ENCODE peak calls at places on chromosomes 4 and X, in four cellular contexts. Q is HCT116, C is Panc1, H is GM23338. J is an unnamed sample.

GRCh38 chrX:155864655-155865054 is 16.5 kb upstream of the VAMP7 start:
- DNase-seq in C (no peak), H (peak; percentile 35), Q (no peak), J (no peak)

GRCh38 chrX:39605866-39606265 is 491.9 kb downstream of the BCOR start:
- DNase-seq in H (no peak), C (no peak), Q (no peak), J (no peak)

GRCh38 chrX:72123471-72124185 is 8.1 kb downstream of the RTL5 start:
- DNase-seq in C (no peak), H (peak; percentile 84), Q (no peak), J (no peak)

GRCh38 chr4:111649308-111649707 is 495.9 kb upstream of the FAM241A start:
- DNase-seq in H (peak; percentile 24), Q (no peak), C (no peak), J (no peak)

GRCh38 chr4:185932491-185932890 is 120.5 kb upstream of the SORBS2 start:
- DNase-seq in Q (no peak), H (no peak), C (no peak), J (no peak)

GRCh38 chr4:84968936-84969335 is 2.4 kb upstream of the WDFY3 start:
- DNase-seq in Q (no peak), C (no peak), H (no peak), J (no peak)

GRCh38 chrX:39931554-39932282 is 166.0 kb downstream of the BCOR start:
- DNase-seq in C (no peak), H (no peak), Q (no peak), J (no peak)

GRCh38 chrX:103488794-103489193 is 30.5 kb downstream of the RAB40A start:
- DNase-seq in C (no peak), Q (no peak), H (no peak), J (no peak)

GRCh38 chr4:56181140-56181950 is 205.9 kb downstream of the AASDH start:
- DNase-seq in C (no peak), H (no peak), Q (peak; percentile 23), J (no peak)

GRCh38 chr4:145278341-145279121 is 98.1 kb upstream of the OTUD4 start:
- DNase-seq in Q (no peak), C (no peak), H (no peak), J (no peak)

DNA sequence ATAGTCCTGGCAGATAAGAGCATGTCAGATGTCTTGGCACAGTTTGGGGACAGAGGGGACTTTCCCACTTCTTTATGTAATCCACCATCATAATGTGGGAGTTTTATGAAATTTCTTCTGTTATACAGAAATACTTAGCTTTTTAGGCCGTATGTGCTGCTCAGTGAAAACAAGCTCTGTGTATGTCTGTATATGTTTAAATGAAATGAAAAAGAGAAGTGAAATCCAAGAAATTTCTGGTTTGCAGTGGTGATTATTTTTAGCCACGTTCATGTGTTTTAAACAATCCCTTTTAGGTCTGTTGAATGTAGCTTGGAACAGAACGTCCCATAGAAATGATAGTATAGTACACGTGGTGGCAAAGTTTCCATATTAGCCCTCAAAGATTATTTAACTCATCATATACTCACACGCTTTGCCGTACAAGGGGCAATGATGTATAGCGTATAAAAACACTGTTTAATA is 41.0 kb downstream of the GAB1 start:
- DNase-seq in H (no peak), C (no peak), Q (no peak), J (no peak)
- TF ChIP-seq POLR2AphosphoS5 in H (no peak), C (no peak), Q (no peak), J (peak; percentile 17)

GRCh38 chr4:38230821-38231583 is 270.8 kb downstream of the PTTG2 start:
- DNase-seq in Q (no peak), C (no peak), H (no peak), J (no peak)
- TF ChIP-seq POLR2AphosphoS5 in Q (no peak), C (no peak), H (no peak), J (no peak)

DNA sequence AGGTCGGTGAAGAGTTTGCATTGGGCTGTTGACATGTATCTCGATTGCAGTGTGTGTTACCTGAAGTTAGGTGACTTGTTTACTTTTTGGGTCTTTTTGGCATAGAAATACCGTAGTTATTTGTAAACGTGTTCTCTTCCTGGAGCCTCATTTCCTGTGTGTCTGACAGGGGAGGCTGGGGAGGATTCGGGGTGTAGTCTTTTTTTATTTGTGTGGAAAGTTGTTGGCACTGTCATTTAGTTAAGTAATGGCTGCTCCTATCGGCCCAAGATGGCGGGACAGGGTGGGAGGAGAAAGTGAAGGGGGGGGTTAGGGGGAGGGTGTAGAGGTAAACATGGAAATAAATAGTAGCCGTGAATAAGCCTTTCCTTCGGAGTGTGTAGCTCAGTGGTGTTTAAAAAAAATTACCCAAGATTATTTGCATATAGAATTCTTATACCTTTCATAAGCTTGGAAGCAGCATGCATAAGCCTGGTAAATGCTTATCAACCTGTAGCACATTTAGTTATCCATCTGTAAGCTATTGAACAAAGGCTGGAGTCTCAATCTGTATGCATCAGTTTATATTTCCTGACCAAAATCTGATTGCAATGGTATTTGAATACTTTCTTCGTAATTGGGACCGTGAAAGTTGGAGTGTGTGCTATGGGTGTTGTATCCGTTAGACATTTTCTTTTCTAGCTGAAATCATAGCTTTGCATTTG is 1.6 kb downstream of the KDM6A start:
- DNase-seq in Q (no peak), H (peak; percentile 39), C (no peak), J (peak; percentile 18)
- TF ChIP-seq POLR2AphosphoS5 in Q (no peak), H (no peak), C (no peak), J (no peak)

DNA sequence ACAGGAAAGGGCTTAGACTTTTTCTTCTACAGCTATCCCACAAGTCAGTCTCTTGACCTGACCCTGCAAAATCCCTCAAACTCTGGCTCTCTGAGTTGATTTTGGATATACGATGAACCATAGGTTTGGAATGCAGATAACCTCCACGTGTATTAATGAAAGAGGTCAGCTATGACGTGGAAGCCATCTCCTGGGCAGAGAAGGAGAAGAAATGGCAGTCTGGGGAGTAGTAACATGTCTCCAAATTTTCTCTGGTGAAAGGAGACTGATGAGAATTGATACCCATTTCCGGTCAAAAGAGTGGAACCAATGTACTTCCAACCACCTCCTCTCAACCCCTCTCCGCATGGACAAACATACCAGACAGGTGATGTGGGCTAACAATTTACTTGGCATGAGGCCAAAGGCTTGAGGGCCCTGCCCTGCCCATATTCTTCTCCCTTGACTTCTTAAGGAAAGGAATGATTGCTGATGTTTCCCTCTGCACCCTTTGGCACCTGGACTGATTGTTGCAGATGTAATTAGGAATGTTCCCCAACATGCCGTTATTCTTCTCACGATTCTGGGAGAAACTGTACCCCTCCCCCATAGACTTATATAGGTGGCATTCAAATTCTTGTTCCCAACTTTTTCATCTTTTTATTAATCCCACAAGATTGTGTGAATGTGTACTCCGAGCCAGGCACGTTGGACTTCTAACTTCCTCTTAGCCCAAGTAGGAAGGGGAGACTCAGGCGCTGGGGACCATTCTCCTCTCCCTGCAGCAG is 580 bp upstream of the PLS3 start:
- DNase-seq in H (no peak), C (peak; percentile 87), Q (peak; percentile 48), J (no peak)
- TF ChIP-seq POLR2AphosphoS5 in H (no peak), C (no peak), Q (no peak), J (no peak)

DNA sequence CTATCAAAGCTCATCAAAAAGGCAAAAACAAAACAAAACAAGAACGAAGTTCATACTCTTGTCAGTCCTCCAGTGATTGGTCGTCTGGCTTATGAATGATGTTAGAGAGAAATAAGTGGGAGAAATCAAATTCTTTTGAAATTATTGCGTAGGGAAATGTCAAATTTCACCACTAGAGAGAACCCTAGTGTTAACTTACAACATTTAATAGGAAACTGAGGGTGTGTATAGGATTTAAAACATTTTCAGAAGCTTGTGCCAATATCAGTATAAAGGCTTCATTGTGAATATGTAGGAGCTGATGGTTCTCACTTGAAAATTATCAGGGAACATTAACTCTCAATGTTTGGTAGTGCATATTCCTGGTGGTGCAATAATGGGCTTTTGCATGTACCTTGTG is 17.4 kb downstream of the ADH6 start:
- DNase-seq in Q (no peak), C (no peak), H (no peak), J (no peak)
- TF ChIP-seq POLR2AphosphoS5 in Q (no peak), C (no peak), H (no peak), J (no peak)

DNA sequence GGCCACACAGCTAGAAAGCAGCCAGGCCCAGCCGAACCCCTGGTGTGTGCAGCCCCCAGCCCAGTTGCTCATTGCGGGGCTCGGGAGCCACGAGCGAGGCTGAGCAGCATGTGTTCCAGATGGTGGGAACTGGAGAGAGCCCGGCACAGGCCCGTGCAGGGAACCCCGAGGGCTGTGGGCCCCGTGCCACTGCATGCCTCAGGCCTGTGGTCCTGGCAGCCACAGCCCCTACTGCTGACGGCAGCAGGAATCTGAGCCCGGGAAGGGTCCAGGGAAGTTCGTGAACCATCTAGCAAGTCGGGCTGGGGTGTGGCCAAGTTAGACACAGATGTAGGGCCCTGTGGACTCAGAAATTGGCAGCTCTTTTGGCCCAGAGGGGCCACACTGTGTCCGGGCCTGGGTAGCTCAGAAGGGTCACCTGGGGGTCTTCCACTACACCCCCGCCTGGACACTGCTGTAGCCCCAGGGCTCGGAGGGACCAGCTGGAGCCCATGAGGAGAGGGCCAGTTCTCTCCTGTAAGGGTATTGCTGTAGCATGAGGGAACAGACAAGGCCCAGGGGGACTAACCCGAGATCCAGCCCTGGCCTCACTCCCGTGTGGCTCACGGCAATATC is 12.1 kb downstream of the HTRA3 start:
- DNase-seq in C (no peak), H (no peak), Q (no peak), J (no peak)
- TF ChIP-seq POLR2AphosphoS5 in C (no peak), H (no peak), Q (no peak), J (peak; percentile 39)

DNA sequence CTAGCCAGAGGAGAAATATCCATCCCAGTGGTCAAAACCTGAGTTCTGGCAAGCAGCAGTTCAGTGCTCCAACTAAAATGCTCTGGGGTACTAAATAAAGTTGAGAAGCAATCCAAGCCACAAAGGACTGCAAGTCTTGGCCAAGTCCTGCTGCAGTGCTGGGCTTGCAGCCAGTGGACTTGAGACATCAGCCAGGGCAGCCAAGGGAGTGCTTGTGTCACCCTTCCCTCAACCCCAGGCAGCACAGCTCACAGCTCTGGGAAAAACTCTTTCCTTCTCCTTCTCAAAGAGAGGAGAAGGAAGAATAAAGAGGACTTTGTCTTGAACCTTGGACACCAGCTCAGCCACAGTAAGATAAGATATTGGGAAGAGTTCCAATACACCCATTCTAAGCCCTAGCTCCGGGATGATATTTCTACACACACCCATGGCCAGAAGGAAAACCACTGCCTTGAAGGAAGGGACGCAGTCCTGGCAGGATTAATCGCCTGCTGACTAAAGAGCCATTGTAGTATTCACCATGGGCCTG is 99.8 kb downstream of the PTCHD1 start:
- DNase-seq in Q (no peak), H (no peak), C (no peak), J (peak; percentile 69)
- TF ChIP-seq POLR2AphosphoS5 in Q (no peak), H (no peak), C (no peak), J (peak; percentile 43)